ENCODE peak calls at places on chromosomes 11 and 22, in six cellular contexts. One of them, this sample, is unnamed.
A peak's percentile ranks its signal among the peaks of the same experiment; 100 is the strongest.

GRCh38 chr11:122108192-122108799 is 7.7 kb downstream of the BLID start:
- DNase-seq in A673: peak; percentile 87
- DNase-seq in upper lobe of left lung: no peak
- DNase-seq in psoas muscle: no peak
- DNase-seq in body of pancreas: peak; percentile 25
- DNase-seq in IMR-90: peak; percentile 70
- DNase-seq in this sample: no peak

GRCh38 chr22:20063271-20064139 is 16.5 kb upstream of the DGCR8 start:
- DNase-seq in upper lobe of left lung: no peak
- DNase-seq in IMR-90: no peak
- DNase-seq in body of pancreas: no peak
- DNase-seq in A673: no peak
- DNase-seq in psoas muscle: peak; percentile 44
- DNase-seq in this sample: no peak

GRCh38 chr22:39234867-39235687 is 9.7 kb downstream of the PDGFB start:
- DNase-seq in A673: no peak
- DNase-seq in IMR-90: no peak
- DNase-seq in body of pancreas: peak; percentile 73
- DNase-seq in psoas muscle: peak; percentile 85
- DNase-seq in upper lobe of left lung: peak; percentile 87
- DNase-seq in this sample: peak; percentile 29

GRCh38 chr11:11543656-11544055 is 78.1 kb downstream of the GALNT18 start:
- DNase-seq in A673: no peak
- DNase-seq in psoas muscle: no peak
- DNase-seq in upper lobe of left lung: no peak
- DNase-seq in body of pancreas: no peak
- DNase-seq in IMR-90: no peak
- DNase-seq in this sample: no peak

GRCh38 chr11:62545437-62546243 is 966 bp downstream of the AHNAK start:
- DNase-seq in upper lobe of left lung: peak; percentile 99
- DNase-seq in body of pancreas: peak; percentile 84
- DNase-seq in psoas muscle: peak; percentile 96
- DNase-seq in IMR-90: peak; percentile 93
- DNase-seq in A673: peak; percentile 97
- DNase-seq in this sample: no peak

GRCh38 chr22:25013634-25014033 is 61.1 kb downstream of the KIAA1671 start:
- DNase-seq in A673: no peak
- DNase-seq in upper lobe of left lung: no peak
- DNase-seq in body of pancreas: no peak
- DNase-seq in psoas muscle: no peak
- DNase-seq in IMR-90: no peak
- DNase-seq in this sample: no peak

GRCh38 chr22:36329217-36330078 is 58.3 kb downstream of the MYH9 start:
- DNase-seq in A673: peak; percentile 65
- DNase-seq in psoas muscle: no peak
- DNase-seq in IMR-90: peak; percentile 97
- DNase-seq in upper lobe of left lung: no peak
- DNase-seq in body of pancreas: peak; percentile 76
- DNase-seq in this sample: peak; percentile 80

GRCh38 chr22:17774206-17774927 is at the start of gene BID:
- DNase-seq in IMR-90: peak; percentile 17
- DNase-seq in psoas muscle: peak; percentile 55
- DNase-seq in upper lobe of left lung: peak; percentile 93
- DNase-seq in body of pancreas: peak; percentile 45
- DNase-seq in A673: peak; percentile 45
- DNase-seq in this sample: no peak

GRCh38 chr22:20436309-20437252 is 1.0 kb downstream of the SCARF2 start:
- DNase-seq in A673: peak; percentile 35
- DNase-seq in body of pancreas: no peak
- DNase-seq in IMR-90: peak; percentile 30
- DNase-seq in psoas muscle: no peak
- DNase-seq in upper lobe of left lung: peak; percentile 92
- DNase-seq in this sample: no peak

GRCh38 chr11:16605440-16605970 is 132.9 kb upstream of the C11orf58 start:
- DNase-seq in IMR-90: peak; percentile 44
- DNase-seq in body of pancreas: peak; percentile 26
- DNase-seq in upper lobe of left lung: no peak
- DNase-seq in psoas muscle: peak; percentile 28
- DNase-seq in A673: peak; percentile 69
- DNase-seq in this sample: no peak

GRCh38 chr11:135033545-135033944 is 621.5 kb upstream of the B3GAT1 start:
- DNase-seq in psoas muscle: no peak
- DNase-seq in A673: peak; percentile 65
- DNase-seq in upper lobe of left lung: no peak
- DNase-seq in body of pancreas: no peak
- DNase-seq in IMR-90: no peak
- DNase-seq in this sample: no peak

GRCh38 chr11:85718991-85719807 is 33.2 kb upstream of the CCDC89 start:
- DNase-seq in IMR-90: peak; percentile 100
- DNase-seq in psoas muscle: peak; percentile 51
- DNase-seq in A673: peak; percentile 43
- DNase-seq in upper lobe of left lung: no peak
- DNase-seq in body of pancreas: peak; percentile 54
- DNase-seq in this sample: peak; percentile 89

GRCh38 chr22:20429254-20430100 is 8.1 kb downstream of the SCARF2 start:
- DNase-seq in upper lobe of left lung: peak; percentile 95
- DNase-seq in A673: no peak
- DNase-seq in body of pancreas: peak; percentile 66
- DNase-seq in psoas muscle: no peak
- DNase-seq in IMR-90: no peak
- DNase-seq in this sample: no peak

GRCh38 chr11:10564692-10565318 is 3.7 kb downstream of the LYVE1 start:
- DNase-seq in A673: peak; percentile 46
- DNase-seq in upper lobe of left lung: no peak
- DNase-seq in body of pancreas: no peak
- DNase-seq in psoas muscle: no peak
- DNase-seq in IMR-90: no peak
- DNase-seq in this sample: no peak

GRCh38 chr11:27423125-27423524 is 49.5 kb downstream of the LGR4 start:
- DNase-seq in body of pancreas: peak; percentile 62
- DNase-seq in A673: peak; percentile 79
- DNase-seq in upper lobe of left lung: no peak
- DNase-seq in psoas muscle: peak; percentile 53
- DNase-seq in IMR-90: peak; percentile 80
- DNase-seq in this sample: no peak

GRCh38 chr11:17014774-17015638 is 792 bp upstream of the PLEKHA7 start:
- DNase-seq in A673: peak; percentile 26
- DNase-seq in psoas muscle: no peak
- DNase-seq in IMR-90: no peak
- DNase-seq in body of pancreas: no peak
- DNase-seq in upper lobe of left lung: no peak
- DNase-seq in this sample: peak; percentile 73

GRCh38 chr11:12088047-12088481 is 22.3 kb upstream of the MICAL2 start:
- DNase-seq in upper lobe of left lung: no peak
- DNase-seq in A673: peak; percentile 31
- DNase-seq in body of pancreas: no peak
- DNase-seq in IMR-90: peak; percentile 77
- DNase-seq in psoas muscle: no peak
- DNase-seq in this sample: peak; percentile 45

GRCh38 chr22:46293591-46294260 is 2.9 kb upstream of the GTSE1 start:
- DNase-seq in psoas muscle: peak; percentile 60
- DNase-seq in A673: peak; percentile 69
- DNase-seq in IMR-90: peak; percentile 53
- DNase-seq in upper lobe of left lung: no peak
- DNase-seq in body of pancreas: peak; percentile 69
- DNase-seq in this sample: no peak

GRCh38 chr11:2589538-2589934 is 110.3 kb downstream of the KCNQ1OT1 start:
- DNase-seq in IMR-90: no peak
- DNase-seq in body of pancreas: no peak
- DNase-seq in psoas muscle: peak; percentile 5
- DNase-seq in A673: no peak
- DNase-seq in upper lobe of left lung: peak; percentile 29
- DNase-seq in this sample: no peak

GRCh38 chr11:75453916-75454655 is 21.1 kb upstream of the KLHL35 start:
- DNase-seq in upper lobe of left lung: no peak
- DNase-seq in psoas muscle: peak; percentile 45
- DNase-seq in IMR-90: peak; percentile 82
- DNase-seq in body of pancreas: no peak
- DNase-seq in A673: no peak
- DNase-seq in this sample: no peak

GRCh38 chr11:43874738-43875137 is 5.9 kb upstream of the ALKBH3 start:
- DNase-seq in upper lobe of left lung: no peak
- DNase-seq in psoas muscle: no peak
- DNase-seq in IMR-90: no peak
- DNase-seq in A673: no peak
- DNase-seq in body of pancreas: no peak
- DNase-seq in this sample: no peak

GRCh38 chr11:100009728-100010127 is 677.4 kb upstream of the ARHGAP42 start:
- DNase-seq in IMR-90: no peak
- DNase-seq in psoas muscle: no peak
- DNase-seq in upper lobe of left lung: no peak
- DNase-seq in A673: no peak
- DNase-seq in body of pancreas: no peak
- DNase-seq in this sample: no peak

GRCh38 chr11:66912963-66913362 is 45.2 kb downstream of the PC start:
- DNase-seq in body of pancreas: no peak
- DNase-seq in psoas muscle: no peak
- DNase-seq in upper lobe of left lung: no peak
- DNase-seq in IMR-90: no peak
- DNase-seq in A673: no peak
- DNase-seq in this sample: no peak

GRCh38 chr11:66915866-66916265 is 42.3 kb downstream of the PC start:
- DNase-seq in IMR-90: no peak
- DNase-seq in body of pancreas: no peak
- DNase-seq in upper lobe of left lung: no peak
- DNase-seq in A673: no peak
- DNase-seq in psoas muscle: no peak
- DNase-seq in this sample: no peak

GRCh38 chr11:66915046-66915832 is 42.9 kb downstream of the PC start:
- DNase-seq in upper lobe of left lung: peak; percentile 36
- DNase-seq in body of pancreas: no peak
- DNase-seq in IMR-90: no peak
- DNase-seq in A673: peak; percentile 22
- DNase-seq in psoas muscle: no peak
- DNase-seq in this sample: no peak

GRCh38 chr11:66912361-66912760 is 45.8 kb downstream of the PC start:
- DNase-seq in A673: no peak
- DNase-seq in body of pancreas: no peak
- DNase-seq in psoas muscle: no peak
- DNase-seq in IMR-90: no peak
- DNase-seq in upper lobe of left lung: no peak
- DNase-seq in this sample: no peak

GRCh38 chr11:66914505-66914904 is 43.7 kb downstream of the PC start:
- DNase-seq in psoas muscle: no peak
- DNase-seq in IMR-90: no peak
- DNase-seq in body of pancreas: no peak
- DNase-seq in A673: no peak
- DNase-seq in upper lobe of left lung: no peak
- DNase-seq in this sample: no peak
- H3K27ac ChIP-seq in psoas muscle: no peak overlapping the region
- H3K27ac ChIP-seq in IMR-90: no peak overlapping the region
- H3K27ac ChIP-seq in body of pancreas: no peak overlapping the region
- H3K27ac ChIP-seq in A673: no peak overlapping the region
- H3K27ac ChIP-seq in upper lobe of left lung: no peak overlapping the region
- H3K27ac ChIP-seq in this sample: no peak overlapping the region

GRCh38 chr11:128291835-128292234 is 295.5 kb downstream of the ETS1 start:
- DNase-seq in A673: no peak
- DNase-seq in psoas muscle: no peak
- DNase-seq in IMR-90: no peak
- DNase-seq in body of pancreas: no peak
- DNase-seq in upper lobe of left lung: no peak
- DNase-seq in this sample: no peak

GRCh38 chr11:128288368-128288767 is 299.0 kb downstream of the ETS1 start:
- DNase-seq in upper lobe of left lung: no peak
- DNase-seq in A673: no peak
- DNase-seq in IMR-90: peak; percentile 31
- DNase-seq in psoas muscle: no peak
- DNase-seq in body of pancreas: no peak
- DNase-seq in this sample: no peak

GRCh38 chr11:128289048-128289447 is 298.3 kb downstream of the ETS1 start:
- DNase-seq in A673: no peak
- DNase-seq in psoas muscle: no peak
- DNase-seq in IMR-90: no peak
- DNase-seq in body of pancreas: no peak
- DNase-seq in upper lobe of left lung: no peak
- DNase-seq in this sample: no peak

GRCh38 chr11:128291043-128291442 is 296.3 kb downstream of the ETS1 start:
- DNase-seq in upper lobe of left lung: no peak
- DNase-seq in psoas muscle: no peak
- DNase-seq in IMR-90: no peak
- DNase-seq in A673: no peak
- DNase-seq in body of pancreas: no peak
- DNase-seq in this sample: no peak

GRCh38 chr11:128290106-128290840 is 297.1 kb downstream of the ETS1 start:
- DNase-seq in A673: peak; percentile 65
- DNase-seq in body of pancreas: peak; percentile 75
- DNase-seq in psoas muscle: peak; percentile 34
- DNase-seq in upper lobe of left lung: peak; percentile 61
- DNase-seq in IMR-90: peak; percentile 95
- DNase-seq in this sample: peak; percentile 16
- H3K27ac ChIP-seq in A673: no peak overlapping the region
- H3K27ac ChIP-seq in body of pancreas: peak overlapping the region; percentile 40
- H3K27ac ChIP-seq in psoas muscle: peak overlapping the region; percentile 59
- H3K27ac ChIP-seq in upper lobe of left lung: peak overlapping the region; percentile 54
- H3K27ac ChIP-seq in IMR-90: no peak overlapping the region
- H3K27ac ChIP-seq in this sample: no peak overlapping the region

GRCh38 chr11:18698341-18699268 is at the start of gene TMEM86A:
- DNase-seq in upper lobe of left lung: peak; percentile 99
- DNase-seq in A673: peak; percentile 81
- DNase-seq in IMR-90: peak; percentile 60
- DNase-seq in body of pancreas: peak; percentile 95
- DNase-seq in psoas muscle: peak; percentile 93
- DNase-seq in this sample: no peak
- H3K27ac ChIP-seq in upper lobe of left lung: peak within 1 kb of the TSS; percentile 80
- H3K27ac ChIP-seq in A673: no peak within 1 kb of the TSS
- H3K27ac ChIP-seq in IMR-90: peak within 1 kb of the TSS; percentile 25
- H3K27ac ChIP-seq in body of pancreas: peak within 1 kb of the TSS; percentile 77
- H3K27ac ChIP-seq in psoas muscle: peak within 1 kb of the TSS; percentile 79
- H3K27ac ChIP-seq in this sample: peak within 1 kb of the TSS; percentile 59

GRCh38 chr11:70420008-70420464 is 21.7 kb downstream of the CTTN start:
- DNase-seq in IMR-90: peak; percentile 68
- DNase-seq in body of pancreas: no peak
- DNase-seq in A673: no peak
- DNase-seq in upper lobe of left lung: no peak
- DNase-seq in psoas muscle: no peak
- DNase-seq in this sample: no peak
- H3K27ac ChIP-seq in IMR-90: no peak overlapping the region
- H3K27ac ChIP-seq in body of pancreas: no peak overlapping the region
- H3K27ac ChIP-seq in A673: no peak overlapping the region
- H3K27ac ChIP-seq in upper lobe of left lung: no peak overlapping the region
- H3K27ac ChIP-seq in psoas muscle: no peak overlapping the region
- H3K27ac ChIP-seq in this sample: no peak overlapping the region

DNA sequence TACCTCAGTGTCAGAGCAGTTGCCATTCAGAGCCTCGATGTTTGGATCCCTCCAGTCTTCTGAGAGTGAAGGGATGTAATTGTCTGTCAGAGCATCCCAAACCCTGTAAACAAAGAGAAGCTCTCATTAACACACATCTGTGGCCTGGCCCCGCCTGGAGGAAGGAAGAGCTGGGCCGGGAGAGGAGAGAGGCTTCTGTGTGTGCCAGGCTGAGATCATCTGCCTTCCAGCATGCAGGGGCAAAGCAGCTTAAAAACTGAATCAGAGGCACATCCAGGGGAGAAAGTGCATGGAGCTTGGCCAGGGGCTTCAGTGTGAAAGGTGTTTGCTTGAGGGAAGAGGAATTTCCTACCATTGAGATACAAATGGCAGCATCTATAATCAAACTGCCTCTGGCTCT is 14.5 kb downstream of the FEZ1 start:
- DNase-seq in body of pancreas: no peak
- DNase-seq in upper lobe of left lung: no peak
- DNase-seq in A673: no peak
- DNase-seq in IMR-90: no peak
- DNase-seq in psoas muscle: no peak
- DNase-seq in this sample: no peak
- H3K27ac ChIP-seq in body of pancreas: no peak overlapping the region
- H3K27ac ChIP-seq in upper lobe of left lung: no peak overlapping the region
- H3K27ac ChIP-seq in A673: no peak overlapping the region
- H3K27ac ChIP-seq in IMR-90: no peak overlapping the region
- H3K27ac ChIP-seq in psoas muscle: no peak overlapping the region
- H3K27ac ChIP-seq in this sample: no peak overlapping the region

This sample was measured in epithelial cell of prostate.